ENCODE peak calls at places on chromosomes 5 and 9, in seven cellular contexts. D is hypothalamus; R is DMS 273 treated with DMSO at 0.1 percent for 48 hours; V is activated T-cell treated with anti-CD3 and anti-CD28 coated beads for 1 hour; W is EH; I is activated CD8-positive, alpha-beta memory T cell treated with anti-CD3 and anti-CD28 coated beads, Interleukin-2, amount 50 U/mL, for 48 hours; E is fibroblast of lung. P is an unnamed sample.

GRCh38 chr9:88995205-88995604 is 3.9 kb downstream of the S1PR3 start:
- DNase-seq in D (no peak), R (no peak), V (no peak), W (no peak), I (no peak), E (no peak), P (peak; percentile 43)

GRCh38 chr9:135887585-135888050 is 19.7 kb downstream of the CAMSAP1 start:
- DNase-seq in D (no peak), R (no peak), V (peak; percentile 25), W (no peak), I (peak; percentile 77), E (no peak), P (no peak)

GRCh38 chr5:27608992-27609391 is 570.6 kb upstream of the CDH9 start:
- DNase-seq in D (no peak), R (no peak), V (no peak), W (no peak), I (no peak), E (no peak), P (no peak)

GRCh38 chr9:82601272-82601835 is 461.6 kb downstream of the RASEF start:
- DNase-seq in D (no peak), R (no peak), V (no peak), W (peak; percentile 63), I (no peak), E (peak; percentile 72), P (peak; percentile 36)

GRCh38 chr5:98968056-98968564 is 39.3 kb upstream of the CHD1 start:
- DNase-seq in D (no peak), R (no peak), V (no peak), W (no peak), I (no peak), E (no peak), P (no peak)

GRCh38 chr9:96129698-96130097 is 172.3 kb downstream of the HSD17B3 start:
- DNase-seq in D (no peak), R (no peak), V (no peak), W (no peak), I (no peak), E (no peak), P (no peak)

GRCh38 chr5:188488-189481 is 2.5 kb upstream of the LRRC14B start:
- DNase-seq in D (peak; percentile 43), R (peak; percentile 61), V (peak; percentile 79), W (peak; percentile 86), I (peak; percentile 93), E (peak; percentile 64), P (peak; percentile 79)

GRCh38 chr9:19161257-19162025 is 34.1 kb upstream of the PLIN2 start:
- DNase-seq in D (no peak), R (no peak), V (no peak), W (peak; percentile 96), I (no peak), E (peak; percentile 94), P (peak; percentile 99)

GRCh38 chr5:172870261-172870806 is 36.3 kb downstream of the ERGIC1 start:
- DNase-seq in D (no peak), R (no peak), V (no peak), W (peak; percentile 94), I (no peak), E (peak; percentile 98), P (peak; percentile 99)

GRCh38 chr9:99307846-99308245 is 85.8 kb downstream of the SEC61B start:
- DNase-seq in D (no peak), R (no peak), V (no peak), W (no peak), I (no peak), E (no peak), P (no peak)

GRCh38 chr9:115114084-115114483 is 3.9 kb downstream of the TNC start:
- DNase-seq in D (no peak), R (no peak), V (no peak), W (no peak), I (no peak), E (no peak), P (no peak)

GRCh38 chr9:95181226-95181818 is 136.2 kb downstream of the FANCC start:
- DNase-seq in D (no peak), R (no peak), V (no peak), W (peak; percentile 23), I (no peak), E (no peak), P (peak; percentile 19)

GRCh38 chr5:34639852-34640626 is 16.1 kb upstream of the RAI14 start:
- DNase-seq in D (no peak), R (no peak), V (no peak), W (peak; percentile 93), I (no peak), E (peak; percentile 91), P (no peak)

P was measured in fibroblast of mammary gland.